ENCODE peak calls at places on chromosomes 7 and 10, in eight cellular contexts. E is activated T-helper 2 cell treated with anti-CD3 and anti-CD28 coated beads, Interferon-gamma antibody, Interleukin-2, Interleukin-4, amounts not matched to agents 10 μg/mL and 5 μg/mL and 100 μg/mL, durations not matched to agents 14 hours and 24 hours and 36 hours; I is choroid plexus epithelial cell; L is mammary epithelial cell; F is stimulated activated CD4-positive, alpha-beta T cell treated with anti-CD3 and anti-CD28 coated beads, Interleukin-1b, Interleukin-23, amount 100 ng/mL, for 24 hours; D is cardiac fibroblast; P is SK-MEL-5; T is activated CD4-positive, CD25-positive, alpha-beta regulatory T cell treated with anti-CD3 and anti-CD28 coated beads, Interleukin-2, amount 50 U/mL, for 72 hours. K is an unnamed sample.
A peak's percentile ranks its signal among the peaks of the same experiment; 100 is the strongest.

GRCh38 chr7:152117356-152117755 is 91.9 kb downstream of the GALNT11 start:
- DNase-seq in E (no peak), I (no peak), L (no peak), F (no peak), D (no peak), P (no peak), T (no peak), K (no peak)

GRCh38 chr10:69496352-69497234 is 45.3 kb downstream of the TSPAN15 start:
- DNase-seq in E (no peak), I (no peak), L (no peak), F (no peak), D (no peak), P (no peak), T (no peak), K (no peak)

GRCh38 chr10:103574116-103575061 is 80.9 kb downstream of the NEURL1 start:
- DNase-seq in E (no peak), I (no peak), L (no peak), F (no peak), D (no peak), P (no peak), T (no peak), K (no peak)

GRCh38 chr7:117072620-117073118 is 119.4 kb downstream of the ST7 start:
- DNase-seq in E (no peak), I (peak; percentile 71), L (peak; percentile 68), F (no peak), D (peak; percentile 33), P (no peak), T (no peak), K (no peak)

GRCh38 chr10:27744478-27745379 is 890 bp downstream of the MKX start:
- DNase-seq in E (no peak), I (no peak), L (peak; percentile 13), F (no peak), D (peak; percentile 11), P (no peak), T (peak; percentile 34), K (peak; percentile 24)

GRCh38 chr10:103659674-103660363 is 166.3 kb downstream of the NEURL1 start:
- DNase-seq in E (peak; percentile 65), I (peak; percentile 96), L (peak; percentile 78), F (no peak), D (peak; percentile 86), P (peak; percentile 4), T (peak; percentile 54), K (peak; percentile 36)

GRCh38 chr7:12090757-12091134 is 120.3 kb upstream of the TMEM106B start:
- DNase-seq in E (no peak), I (peak; percentile 10), L (no peak), F (no peak), D (no peak), P (no peak), T (no peak), K (no peak)

GRCh38 chr7:69577221-69577620 is 21.1 kb upstream of the AUTS2 start:
- DNase-seq in E (no peak), I (no peak), L (no peak), F (no peak), D (no peak), P (no peak), T (no peak), K (no peak)

GRCh38 chr7:44309271-44310091 is 15.9 kb downstream of the CAMK2B start:
- DNase-seq in E (peak; percentile 24), I (peak; percentile 59), L (no peak), F (peak; percentile 21), D (peak; percentile 59), P (no peak), T (peak; percentile 48), K (peak; percentile 48)

GRCh38 chr7:36862685-36863375 is 138.5 kb upstream of the AOAH start:
- DNase-seq in E (no peak), I (no peak), L (peak; percentile 45), F (no peak), D (no peak), P (no peak), T (no peak), K (no peak)

GRCh38 chr10:99266383-99266782 is 30.7 kb upstream of the HPSE2 start:
- DNase-seq in E (no peak), I (no peak), L (no peak), F (no peak), D (no peak), P (no peak), T (no peak), K (no peak)

GRCh38 chr7:104862719-104863118 is 151.3 kb upstream of the KMT2E start:
- DNase-seq in E (no peak), I (peak; percentile 38), L (no peak), F (no peak), D (peak; percentile 28), P (peak; percentile 89), T (no peak), K (peak; percentile 67)

GRCh38 chr7:142881586-142882337 is 3.8 kb downstream of the TRPV6 start:
- DNase-seq in E (no peak), I (no peak), L (no peak), F (no peak), D (no peak), P (no peak), T (no peak), K (no peak)

GRCh38 chr10:47104101-47104707 is 193.0 kb downstream of the PTPN20 start:
- DNase-seq in E (no peak), I (no peak), L (no peak), F (no peak), D (peak; percentile 75), P (no peak), T (no peak), K (no peak)

GRCh38 chr7:2834748-2835441 is 9.2 kb downstream of the GNA12 start:
- DNase-seq in E (no peak), I (no peak), L (no peak), F (no peak), D (peak; percentile 51), P (no peak), T (no peak), K (no peak)

GRCh38 chr7:101168412-101169049 is 3.2 kb upstream of the VGF start:
- DNase-seq in E (no peak), I (no peak), L (no peak), F (no peak), D (no peak), P (no peak), T (no peak), K (peak; percentile 54)

GRCh38 chr7:40822861-40823260 is 688.1 kb downstream of the SUGCT start:
- DNase-seq in E (no peak), I (peak; percentile 18), L (no peak), F (no peak), D (peak; percentile 29), P (no peak), T (no peak), K (no peak)

GRCh38 chr7:117323585-117323876 is 673 bp upstream of the WNT2 start:
- DNase-seq in E (no peak), I (no peak), L (no peak), F (no peak), D (peak; percentile 60), P (no peak), T (no peak), K (no peak)

GRCh38 chr7:109284943-109285342 is 715.3 kb downstream of the DNAJB9 start:
- DNase-seq in E (no peak), I (peak; percentile 2), L (no peak), F (no peak), D (no peak), P (no peak), T (no peak), K (no peak)

GRCh38 chr10:94003496-94003895 is 9.8 kb downstream of the PLCE1 start:
- DNase-seq in E (no peak), I (no peak), L (no peak), F (no peak), D (no peak), P (no peak), T (no peak), K (no peak)

GRCh38 chr7:133706016-133706415 is 421.1 kb upstream of the LRGUK start:
- DNase-seq in E (no peak), I (no peak), L (no peak), F (no peak), D (no peak), P (no peak), T (no peak), K (no peak)

GRCh38 chr7:23712368-23713284 is 2.6 kb downstream of the STK31 start:
- DNase-seq in E (no peak), I (peak; percentile 82), L (peak; percentile 60), F (no peak), D (peak; percentile 86), P (peak; percentile 79), T (no peak), K (peak; percentile 66)

GRCh38 chr10:83995932-83996331 is 143.4 kb upstream of the GHITM start:
- DNase-seq in E (no peak), I (no peak), L (no peak), F (no peak), D (no peak), P (no peak), T (no peak), K (no peak)

GRCh38 chr10:91587710-91588638 is 44.9 kb downstream of the PPP1R3C start:
- DNase-seq in E (no peak), I (peak; percentile 83), L (peak; percentile 59), F (no peak), D (peak; percentile 89), P (peak; percentile 54), T (no peak), K (no peak)

GRCh38 chr10:118501637-118502440 is 93.6 kb downstream of the PRLHR start:
- DNase-seq in E (no peak), I (peak; percentile 46), L (peak; percentile 98), F (no peak), D (peak; percentile 83), P (no peak), T (no peak), K (no peak)

GRCh38 chr10:117175215-117175900 is 21.9 kb upstream of the KCNK18 start:
- DNase-seq in E (peak; percentile 10), I (no peak), L (peak; percentile 20), F (no peak), D (no peak), P (peak; percentile 14), T (peak; percentile 44), K (peak; percentile 54)

GRCh38 chr10:112953760-112954159 is 3.7 kb downstream of the TCF7L2 start:
- DNase-seq in E (no peak), I (peak; percentile 59), L (no peak), F (no peak), D (peak; percentile 56), P (no peak), T (no peak), K (peak; percentile 20)